ENCODE peak calls at places on chromosomes 4 and X, in five cellular contexts. V is Calu3, I is cardiac fibroblast, P is nephron progenitor cell, X is left lung. W is an unnamed sample.

GRCh38 chr4:169102011-169102410 is 92.0 kb upstream of the CBR4 start:
- DNase-seq in V (no peak), I (peak), P (no peak), X (no peak), W (no peak)

GRCh38 chr4:142128529-142128928 is 492.1 kb downstream of the IL15 start:
- DNase-seq in V (no peak), I (no peak), P (peak), X (no peak), W (peak)

GRCh38 chr4:111678466-111678865 is 466.8 kb upstream of the FAM241A start:
- DNase-seq in V (no peak), I (peak), P (no peak), X (no peak), W (no peak)

GRCh38 chrX:110665636-110666035 is 130.0 kb downstream of the CHRDL1 start:
- DNase-seq in V (peak), I (peak), P (peak), X (no peak), W (peak)

GRCh38 chrX:71367396-71367795 is 1.2 kb downstream of the TAF1 start:
- DNase-seq in V (no peak), I (peak), P (no peak), X (no peak), W (no peak)

GRCh38 chr4:135194477-135194876 is 992.9 kb upstream of the PABPC4L start:
- DNase-seq in V (no peak), I (no peak), P (no peak), X (no peak), W (no peak)

GRCh38 chr4:53365121-53365485 is 758 bp downstream of the SCFD2 start:
- DNase-seq in V (peak), I (peak), P (no peak), X (no peak), W (peak)

GRCh38 chrX:52425710-52426245 is 57.0 kb downstream of the XAGE2 start:
- DNase-seq in V (no peak), I (peak), P (no peak), X (no peak), W (no peak)

GRCh38 chr4:25817059-25817681 is 45.6 kb downstream of the SEL1L3 start:
- DNase-seq in V (no peak), I (peak), P (no peak), X (no peak), W (no peak)

GRCh38 chr4:133188433-133189175 is 39.5 kb downstream of the PCDH10 start:
- DNase-seq in V (no peak), I (no peak), P (no peak), X (no peak), W (no peak)

GRCh38 chr4:8168832-8169598 is 10.4 kb upstream of the ABLIM2 start:
- DNase-seq in V (no peak), I (no peak), P (no peak), X (no peak), W (no peak)

GRCh38 chr4:13306356-13306755 is 177.8 kb downstream of the RAB28 start:
- DNase-seq in V (no peak), I (no peak), P (no peak), X (no peak), W (no peak)

GRCh38 chr4:111776546-111776945 is 368.7 kb upstream of the FAM241A start:
- DNase-seq in V (no peak), I (no peak), P (no peak), X (no peak), W (no peak)

GRCh38 chr4:77220841-77221613 is 64.0 kb downstream of the CCNG2 start:
- DNase-seq in V (no peak), I (peak), P (no peak), X (no peak), W (no peak)

GRCh38 chr4:108607426-108607825 is 12.9 kb upstream of the RPL34 start:
- DNase-seq in V (no peak), I (no peak), P (no peak), X (no peak), W (no peak)

DNA sequence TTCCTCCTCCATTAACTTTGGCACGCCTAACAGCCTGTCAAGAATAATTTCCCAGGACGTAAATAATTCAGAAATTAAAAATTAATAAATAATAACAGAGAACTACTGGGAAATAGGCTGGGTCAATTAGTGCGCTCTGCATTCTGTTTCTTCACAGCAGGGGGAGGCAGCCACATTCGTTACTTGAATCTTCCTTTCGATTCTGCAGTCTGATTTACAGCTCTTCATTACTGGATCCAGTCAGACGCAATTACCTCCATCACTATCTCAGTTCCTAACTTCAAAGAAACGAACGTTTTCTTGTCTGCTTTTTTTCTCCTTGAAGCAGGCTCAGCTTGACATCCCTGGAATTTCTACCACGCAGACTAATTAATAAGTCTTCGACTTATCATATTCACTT is 9.0 kb upstream of the RPL34 start:
- DNase-seq in V (no peak), I (peak), P (peak), X (no peak), W (no peak)
- TF ChIP-seq CTCF in V (no peak), I (peak), P (no peak), X (no peak), W (no peak)

DNA sequence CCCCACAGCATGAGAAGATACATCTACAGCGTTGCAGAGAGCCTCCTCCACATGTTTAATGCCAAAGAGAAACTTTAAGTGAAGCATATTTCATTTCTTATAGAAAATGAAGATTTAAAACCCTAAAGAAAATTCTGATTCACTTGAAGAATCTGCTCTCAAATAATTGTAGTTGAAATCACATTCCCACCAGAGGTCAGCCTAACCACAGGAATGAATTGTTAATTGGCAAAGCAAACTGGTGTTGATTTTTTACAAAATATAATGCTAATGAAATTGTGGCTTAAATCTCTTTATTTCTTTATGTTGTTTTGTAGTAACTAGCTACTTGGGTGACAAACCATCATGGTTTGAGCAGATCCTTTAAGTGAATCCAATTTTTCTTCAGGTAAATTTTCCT is 31.1 kb upstream of the WDR17 start:
- DNase-seq in V (peak), I (peak), P (peak), X (no peak), W (peak)
- TF ChIP-seq CTCF in V (no peak), I (no peak), P (peak), X (peak), W (no peak)

DNA sequence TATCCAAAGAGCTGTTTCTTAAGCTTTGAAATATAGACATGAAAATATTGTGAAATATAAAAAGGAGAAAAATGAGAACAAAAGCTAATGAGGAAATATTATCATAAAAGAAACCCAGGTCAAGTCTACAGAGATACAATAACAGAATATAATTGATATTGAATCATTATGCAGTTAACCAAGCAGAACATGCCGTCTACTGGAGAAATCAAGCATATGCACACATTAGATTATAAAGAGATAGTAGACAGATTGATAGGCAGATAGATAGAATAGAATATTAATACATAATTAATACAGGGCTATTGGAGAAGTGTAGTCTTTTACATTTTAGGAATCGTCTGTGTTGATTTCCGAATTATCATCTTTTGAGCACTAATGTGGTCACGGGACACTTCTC is 208.5 kb downstream of the EPHA5 start:
- DNase-seq in V (no peak), I (no peak), P (no peak), X (no peak), W (no peak)
- TF ChIP-seq CTCF in V (no peak), I (no peak), P (no peak), X (no peak), W (no peak)

GRCh38 chr4:147860960-147861359 is 129.1 kb downstream of the ARHGAP10 start:
- DNase-seq in V (no peak), I (no peak), P (no peak), X (no peak), W (no peak)

GRCh38 chr4:147864591-147864990 is 132.7 kb downstream of the ARHGAP10 start:
- DNase-seq in V (no peak), I (no peak), P (no peak), X (no peak), W (no peak)

GRCh38 chr4:147862043-147862692 is 130.3 kb downstream of the ARHGAP10 start:
- DNase-seq in V (no peak), I (no peak), P (no peak), X (peak), W (no peak)

GRCh38 chr4:147863808-147864472 is 132.1 kb downstream of the ARHGAP10 start:
- DNase-seq in V (no peak), I (no peak), P (no peak), X (no peak), W (no peak)

GRCh38 chr4:147863111-147863747 is 131.3 kb downstream of the ARHGAP10 start:
- DNase-seq in V (no peak), I (peak), P (no peak), X (no peak), W (no peak)
- TF ChIP-seq CTCF in V (no peak), I (peak), P (no peak), X (no peak), W (no peak)

DNA sequence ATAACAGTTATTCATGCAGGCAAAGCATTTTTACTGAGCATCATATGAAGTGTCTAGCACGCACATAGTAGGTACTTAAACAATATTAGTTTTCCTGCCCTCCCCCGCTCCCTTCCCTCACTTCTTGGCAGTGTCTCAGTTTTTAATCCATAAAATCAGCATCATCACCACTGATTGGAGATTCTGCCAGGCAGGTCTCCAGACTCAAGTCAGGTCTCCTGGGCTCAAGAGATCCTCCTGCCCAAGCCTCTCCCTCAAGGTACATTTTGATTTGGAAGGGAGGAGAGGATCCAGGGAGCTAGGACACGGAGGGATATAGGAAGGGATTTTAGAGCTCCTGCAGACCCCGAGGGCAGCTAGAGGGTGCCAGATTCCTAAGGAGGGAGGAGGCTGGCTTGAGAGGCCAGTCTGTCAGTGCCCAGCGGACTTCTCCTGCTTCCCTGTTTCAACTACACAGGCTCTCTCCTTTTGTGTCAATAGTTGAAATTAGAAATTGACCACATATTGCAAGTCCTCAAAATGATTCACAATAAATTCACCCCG is 4.4 kb upstream of the FAT1 start:
- DNase-seq in V (peak), I (peak), P (peak), X (no peak), W (peak)
- TF ChIP-seq CTCF in V (no peak), I (peak), P (no peak), X (no peak), W (no peak)

GRCh38 chr4:36414248-36414647 is 132.8 kb downstream of the DTHD1 start:
- DNase-seq in V (no peak), I (peak), P (no peak), X (no peak), W (no peak)
- TF ChIP-seq CTCF in V (peak), I (no peak), P (peak), X (no peak), W (peak)

GRCh38 chrX:115229337-115229991 is 4.4 kb downstream of the LRCH2 start:
- DNase-seq in V (no peak), I (no peak), P (no peak), X (no peak), W (no peak)

GRCh38 chrX:115226929-115227328 is 7.0 kb downstream of the LRCH2 start:
- DNase-seq in V (peak), I (peak), P (no peak), X (no peak), W (peak)
- TF ChIP-seq CTCF in V (peak), I (peak), P (peak), X (no peak), W (no peak)

DNA sequence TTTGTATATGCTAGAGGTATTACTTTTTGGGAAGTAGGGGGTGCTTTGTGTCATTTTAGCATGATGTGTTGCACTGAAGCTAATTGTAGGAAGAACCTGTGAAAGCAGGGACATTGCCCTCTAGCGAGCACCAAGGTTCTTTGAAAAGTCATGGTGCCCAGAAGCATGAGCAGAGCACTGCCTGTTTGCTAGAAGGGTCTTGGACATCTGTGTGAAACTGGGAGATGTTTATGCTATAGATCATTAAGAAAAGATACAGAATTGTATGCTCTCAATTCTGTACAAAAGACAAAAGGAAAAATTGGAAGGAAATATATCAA is 14.7 kb downstream of the GRPR start:
- DNase-seq in V (no peak), I (peak), P (no peak), X (no peak), W (no peak)
- TF ChIP-seq CTCF in V (no peak), I (peak), P (no peak), X (no peak), W (no peak)

GRCh38 chr4:176191974-176192373 is 3.4 kb downstream of the SPATA4 start:
- DNase-seq in V (no peak), I (peak), P (no peak), X (no peak), W (no peak)
- TF ChIP-seq CTCF in V (no peak), I (no peak), P (no peak), X (no peak), W (no peak)

DNA sequence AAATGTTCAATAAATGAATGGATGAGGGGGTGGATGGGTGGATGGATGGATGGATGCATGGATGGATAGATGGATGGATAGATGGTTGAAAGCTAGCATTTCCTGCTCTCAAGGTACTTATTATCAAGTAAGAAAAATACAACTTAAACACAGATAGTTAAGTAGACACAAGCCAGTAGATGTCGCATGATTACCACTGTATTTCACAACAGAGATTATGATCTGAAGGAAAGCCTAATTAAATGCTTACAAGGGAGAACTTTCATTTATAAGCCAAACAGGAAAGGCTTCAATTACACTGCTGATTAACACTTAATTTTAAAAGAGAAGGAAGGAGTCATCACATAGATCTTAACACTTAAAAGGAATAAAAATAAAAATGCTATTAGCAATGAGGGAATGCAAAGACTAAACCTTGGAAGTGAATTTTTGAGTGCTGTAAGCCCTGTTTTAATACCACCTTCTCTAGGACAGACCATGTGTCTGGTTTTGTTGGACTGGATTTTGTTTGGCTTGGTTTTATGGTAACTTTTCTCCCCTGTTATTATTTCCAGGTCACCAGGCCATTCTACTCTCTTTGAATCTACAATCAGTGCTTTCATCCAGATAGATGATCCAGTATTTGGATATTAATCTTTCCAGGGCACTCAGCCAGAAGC is 75.4 kb upstream of the SLC39A8 start:
- DNase-seq in V (no peak), I (peak), P (no peak), X (no peak), W (no peak)
- TF ChIP-seq CTCF in V (no peak), I (no peak), P (no peak), X (no peak), W (no peak)

W was measured in endothelial cell.